ENCODE peak calls at places on chromosome 19, in five cellular contexts. U, Z, M, X and O are unnamed samples.

GRCh38 chr19:19552811-19553210 is 14.7 kb downstream of the CILP2 start:
- DNase-seq in X (no peak), Z (no peak), U (no peak), M (no peak), O (no peak)

GRCh38 chr19:51321799-51322198 is 10.4 kb downstream of the IGLON5 start:
- DNase-seq in U (no peak), X (no peak), Z (no peak), M (no peak), O (no peak)

GRCh38 chr19:51289635-51290034 is 21.8 kb upstream of the IGLON5 start:
- DNase-seq in U (no peak), M (no peak), Z (no peak), X (no peak), O (no peak)

GRCh38 chr19:10692673-10693264 is 8.5 kb upstream of the QTRT1 start:
- DNase-seq in Z (no peak), U (no peak), X (no peak), M (no peak), O (no peak)

GRCh38 chr19:29505034-29505824 is 20.6 kb upstream of the VSTM2B start:
- DNase-seq in M (no peak), X (no peak), Z (no peak), U (no peak), O (no peak)

GRCh38 chr19:4199699-4200293 is 17.3 kb downstream of the ANKRD24 start:
- DNase-seq in Z (no peak), U (no peak), M (no peak), X (no peak), O (no peak)

GRCh38 chr19:54351474-54351873 is 12.5 kb upstream of the LILRA4 start:
- DNase-seq in U (no peak), Z (no peak), X (no peak), M (no peak), O (no peak)

GRCh38 chr19:29812881-29813275 is 1.1 kb downstream of the CCNE1 start:
- DNase-seq in Z (no peak), U (no peak), X (no peak), M (no peak), O (no peak)

GRCh38 chr19:38531515-38531914 is 86.2 kb downstream of the MAP4K1 start:
- DNase-seq in X (no peak), U (no peak), Z (no peak), M (no peak), O (no peak)

GRCh38 chr19:49056101-49056901 is 1.2 kb downstream of the CGB7 start:
- DNase-seq in Z (peak; percentile 55), U (peak; percentile 34), X (peak; percentile 68), M (peak; percentile 28), O (no peak)

GRCh38 chr19:5104871-5105351 is 136.0 kb downstream of the KDM4B start:
- DNase-seq in U (no peak), Z (no peak), X (no peak), M (no peak), O (no peak)

DNA sequence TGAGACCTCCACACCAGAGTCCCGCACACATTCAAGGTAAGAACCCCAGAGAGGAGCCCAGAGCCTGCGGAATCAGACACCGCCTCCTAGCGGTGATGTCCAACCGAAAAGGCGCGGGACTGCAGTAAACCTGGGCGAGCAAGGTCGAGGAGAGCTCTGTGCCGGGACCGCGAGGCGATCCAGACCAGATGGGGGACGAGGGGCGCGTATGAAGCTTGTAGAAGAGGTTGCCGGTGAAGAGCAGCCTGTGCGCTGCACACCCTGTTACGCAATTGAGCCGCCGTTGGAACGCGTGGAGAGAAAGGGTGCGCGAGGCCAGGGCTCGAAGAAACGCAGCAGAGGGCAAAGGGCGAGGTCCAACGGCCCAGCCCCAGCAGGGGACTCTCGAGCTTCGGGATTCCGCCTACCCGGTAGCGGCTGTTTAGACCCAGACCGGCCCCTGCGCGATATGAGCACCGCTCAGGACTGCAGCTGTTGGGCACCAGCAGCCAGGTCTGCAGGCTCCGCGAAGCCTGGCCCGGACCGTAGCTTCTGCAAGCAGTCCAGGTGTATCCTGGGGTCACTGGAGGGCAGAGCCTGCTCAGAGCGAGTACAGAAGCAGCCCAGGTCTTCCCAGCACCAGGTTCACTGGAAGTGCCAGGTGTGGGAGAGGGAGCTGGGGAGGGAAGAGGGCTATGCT is 65.9 kb upstream of the ZNF599 start:
- DNase-seq in M (no peak), X (no peak), U (no peak), Z (no peak), O (no peak)
- H3K4me1 ChIP-seq in M (no peaks in the 10 kb centered on the region), X (no peaks in the 10 kb centered on the region), U (no peaks in the 10 kb centered on the region), Z (peaks cover 36% of the 10 kb centered on the region), O (no peaks in the 10 kb centered on the region)

GRCh38 chr19:3073931-3074595 is 11.8 kb upstream of the TLE5 start:
- DNase-seq in U (no peak), M (no peak), Z (no peak), X (no peak), O (no peak)
- TF ChIP-seq CTCF in U (peak; percentile 48), M (peak; percentile 25), Z (peak; percentile 4), X (peak; percentile 47), O (no peak)

GRCh38 chr19:46489445-46490272 is 6.0 kb downstream of the PNMA8B start:
- DNase-seq in U (no peak), X (no peak), Z (peak; percentile 55), M (peak; percentile 62), O (no peak)
- H3K27me3 ChIP-seq in U (no peaks in the 10 kb centered on the region), X (peaks cover 22% of the 10 kb centered on the region), Z (peaks cover 81% of the 10 kb centered on the region), M (peaks cover 42% of the 10 kb centered on the region), O (peaks cover 29% of the 10 kb centered on the region)

GRCh38 chr19:40421468-40421778 is 4.4 kb downstream of the SERTAD1 start:
- DNase-seq in U (no peak), Z (no peak), X (no peak), M (no peak), O (no peak)
- H3K4me1 ChIP-seq in U (peaks cover 79% of the 10 kb centered on the region), Z (peaks cover 74% of the 10 kb centered on the region), X (peaks cover 10% of the 10 kb centered on the region), M (peaks cover 9% of the 10 kb centered on the region), O (peaks cover 45% of the 10 kb centered on the region)